ENCODE peak calls at places on chromosome 1, in four cellular contexts. K is psoas muscle, J is tibial artery, L is AG04450. A is an unnamed sample.

GRCh38 chr1:110505596-110505995 is 13.4 kb downstream of the KCNA10 start:
- DNase-seq in K (no peak), J (no peak), L (no peak), A (no peak)

GRCh38 chr1:193569696-193570269 is 383.4 kb upstream of the B3GALT2 start:
- DNase-seq in K (no peak), J (no peak), L (peak; percentile 54), A (peak; percentile 73)

GRCh38 chr1:64515427-64515826 is 45.5 kb downstream of the CACHD1 start:
- DNase-seq in K (peak; percentile 35), J (peak; percentile 81), L (peak; percentile 26), A (peak; percentile 88)

GRCh38 chr1:18640228-18641004 is 9.8 kb downstream of the PAX7 start:
- DNase-seq in K (no peak), J (no peak), L (no peak), A (no peak)

GRCh38 chr1:21175324-21175669 is 1.4 kb downstream of the EIF4G3 start:
- DNase-seq in K (no peak), J (peak; percentile 71), L (no peak), A (no peak)

GRCh38 chr1:247054992-247055415 is 23.6 kb downstream of the ZNF670 start:
- DNase-seq in K (no peak), J (no peak), L (no peak), A (peak; percentile 18)

GRCh38 chr1:204072951-204073836 is at the start of gene SOX13:
- DNase-seq in K (peak; percentile 85), J (peak; percentile 92), L (peak; percentile 61), A (peak; percentile 91)

GRCh38 chr1:183648042-183648441 is 5.1 kb downstream of the APOBEC4 start:
- DNase-seq in K (no peak), J (no peak), L (no peak), A (no peak)

GRCh38 chr1:184285401-184286087 is 101.3 kb upstream of the C1orf21 start:
- DNase-seq in K (no peak), J (no peak), L (no peak), A (no peak)

GRCh38 chr1:52423771-52424170 is 19.4 kb downstream of the PRPF38A start:
- DNase-seq in K (no peak), J (no peak), L (no peak), A (no peak)

GRCh38 chr1:63621698-63622097 is 28.5 kb downstream of the PGM1 start:
- DNase-seq in K (peak; percentile 25), J (peak; percentile 31), L (no peak), A (peak; percentile 32)

GRCh38 chr1:19185976-19186375 is 24.1 kb downstream of the UBR4 start:
- DNase-seq in K (no peak), J (no peak), L (no peak), A (no peak)

GRCh38 chr1:208381481-208381880 is 137.3 kb upstream of the PLXNA2 start:
- DNase-seq in K (no peak), J (no peak), L (no peak), A (no peak)

GRCh38 chr1:220748091-220748934 is at the start of gene MTARC2:
- DNase-seq in K (peak; percentile 82), J (peak; percentile 90), L (peak; percentile 8), A (peak; percentile 87)

GRCh38 chr1:16905856-16906702 is 10.3 kb downstream of the RNU1-2 start:
- DNase-seq in K (no peak), J (no peak), L (no peak), A (peak; percentile 43)

GRCh38 chr1:34715139-34715538 is 39.7 kb upstream of the GJB5 start:
- DNase-seq in K (no peak), J (no peak), L (no peak), A (no peak)

GRCh38 chr1:160795951-160796383 is at the start of gene LY9:
- DNase-seq in K (no peak), J (no peak), L (no peak), A (no peak)

GRCh38 chr1:230819976-230820375 is 48.3 kb downstream of the C1orf198 start:
- DNase-seq in K (no peak), J (no peak), L (no peak), A (no peak)

GRCh38 chr1:94110946-94111740 is 9.8 kb downstream of the ABCA4 start:
- DNase-seq in K (no peak), J (no peak), L (no peak), A (no peak)

GRCh38 chr1:201423655-201424610 is 2.4 kb upstream of the TNNI1 start:
- DNase-seq in K (no peak), J (no peak), L (no peak), A (no peak)

GRCh38 chr1:52337439-52337838 is 28.6 kb downstream of the CC2D1B start:
- DNase-seq in K (no peak), J (no peak), L (no peak), A (no peak)

GRCh38 chr1:47334765-47335435 is 1.3 kb downstream of the CMPK1 start:
- DNase-seq in K (no peak), J (no peak), L (no peak), A (no peak)

GRCh38 chr1:116104667-116105066 is 6.5 kb upstream of the MAB21L3 start:
- DNase-seq in K (no peak), J (no peak), L (no peak), A (no peak)

GRCh38 chr1:232767381-232768074 is 37.7 kb upstream of the MAP10 start:
- DNase-seq in K (peak; percentile 37), J (peak; percentile 63), L (peak; percentile 10), A (peak; percentile 67)

GRCh38 chr1:25926731-25927496 is 20.7 kb upstream of the STMN1 start:
- DNase-seq in K (no peak), J (no peak), L (no peak), A (no peak)

GRCh38 chr1:110200666-110201065 is 9.4 kb upstream of the KCNC4 start:
- DNase-seq in K (no peak), J (no peak), L (no peak), A (no peak)

GRCh38 chr1:198663996-198664789 is 25.4 kb downstream of the PTPRC start:
- DNase-seq in K (no peak), J (no peak), L (no peak), A (no peak)

GRCh38 chr1:50873458-50874187 is 86.4 kb downstream of the FAF1 start:
- DNase-seq in K (peak; percentile 35), J (peak; percentile 64), L (peak; percentile 18), A (peak; percentile 44)

GRCh38 chr1:111777301-111777700 is 21.6 kb downstream of the DDX20 start:
- DNase-seq in K (no peak), J (no peak), L (no peak), A (no peak)

GRCh38 chr1:111776861-111777260 is 21.2 kb downstream of the DDX20 start:
- DNase-seq in K (no peak), J (no peak), L (no peak), A (no peak)

GRCh38 chr1:111779546-111779945 is 23.8 kb downstream of the DDX20 start:
- DNase-seq in K (no peak), J (no peak), L (no peak), A (no peak)

GRCh38 chr1:111778066-111778465 is 22.4 kb downstream of the DDX20 start:
- DNase-seq in K (no peak), J (no peak), L (no peak), A (no peak)

DNA sequence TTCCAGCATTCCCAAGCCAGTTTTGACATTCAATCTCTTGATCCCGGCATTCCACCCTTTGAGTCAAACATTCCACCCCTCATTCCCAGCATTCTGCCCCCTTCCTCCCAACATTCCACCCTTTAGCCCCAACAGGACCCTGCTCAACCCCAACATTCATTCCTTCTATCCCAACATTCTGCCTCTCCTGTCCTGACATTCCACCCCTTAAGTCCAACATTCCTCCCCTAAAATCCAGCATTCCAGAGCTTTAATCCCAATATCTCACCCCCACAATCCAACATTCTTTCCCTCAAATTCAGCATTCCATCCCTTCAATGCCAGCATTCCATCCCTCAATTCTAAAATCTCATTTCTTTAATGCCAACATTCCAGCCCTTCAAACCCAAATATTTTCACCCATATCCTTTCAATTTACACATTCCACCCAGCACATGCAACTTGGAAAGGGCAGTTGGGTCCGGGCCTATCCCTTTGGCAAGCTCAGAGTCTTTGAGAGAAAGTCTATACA is 22.9 kb downstream of the DDX20 start:
- DNase-seq in K (no peak), J (no peak), L (no peak), A (no peak)
- H3K4me3 ChIP-seq in K (no peak overlapping the region), J (no peak overlapping the region), L (no peak overlapping the region), A (no peak overlapping the region)

DNA sequence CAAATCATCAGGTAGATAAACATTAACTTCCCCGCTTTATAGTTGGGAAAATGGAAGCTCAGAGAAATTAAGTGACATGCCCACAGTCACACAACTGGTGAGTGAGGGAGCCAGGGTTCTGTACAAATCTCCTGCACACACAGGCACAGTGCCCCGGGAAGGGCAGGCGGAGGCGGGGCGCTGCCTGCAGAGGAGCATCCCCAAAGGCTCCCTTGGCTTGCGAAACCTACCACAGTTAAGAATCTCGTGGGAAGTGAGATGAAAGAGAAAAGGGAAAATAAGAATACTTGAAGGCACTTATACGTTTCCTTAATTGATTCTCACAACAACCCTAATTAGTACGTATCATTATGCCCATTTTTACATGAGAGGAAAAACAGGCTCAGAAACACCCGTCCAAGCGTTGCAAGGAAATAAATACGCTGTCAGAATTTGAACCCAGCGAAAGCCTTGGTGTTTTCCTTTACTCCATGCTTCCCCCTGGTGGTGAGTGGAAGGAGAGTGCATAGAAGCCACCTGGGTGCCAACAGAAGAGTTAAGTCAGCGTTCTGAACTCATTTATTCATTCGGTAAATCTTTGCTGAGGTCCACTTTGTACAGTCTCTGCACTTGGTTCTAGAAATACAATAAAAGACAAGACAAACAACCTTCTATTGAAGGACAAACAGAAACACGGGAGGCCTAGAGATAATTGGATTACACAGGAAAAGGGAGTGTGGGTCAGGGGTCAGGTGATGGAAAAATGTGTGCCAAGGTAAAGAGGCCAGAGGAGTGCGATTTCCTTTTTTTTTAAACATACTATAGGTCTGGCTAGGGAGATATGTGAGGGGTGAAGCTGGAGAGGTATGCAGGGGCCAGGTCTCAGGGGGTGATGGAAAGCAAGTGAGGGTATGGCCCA is 28.4 kb downstream of the ACP6 start:
- DNase-seq in K (no peak), J (peak; percentile 47), L (no peak), A (peak; percentile 24)
- H3K4me3 ChIP-seq in K (no peak overlapping the region), J (no peak overlapping the region), L (no peak overlapping the region), A (no peak overlapping the region)

GRCh38 chr1:3172431-3173112 is 103.6 kb downstream of the PRDM16 start:
- DNase-seq in K (no peak), J (no peak), L (no peak), A (no peak)

GRCh38 chr1:3175486-3175885 is 106.5 kb downstream of the PRDM16 start:
- DNase-seq in K (no peak), J (no peak), L (no peak), A (no peak)

GRCh38 chr1:3173113-3173745 is 104.2 kb downstream of the PRDM16 start:
- DNase-seq in K (no peak), J (no peak), L (no peak), A (no peak)

GRCh38 chr1:3176028-3176427 is 107.0 kb downstream of the PRDM16 start:
- DNase-seq in K (no peak), J (no peak), L (no peak), A (no peak)

GRCh38 chr1:3174487-3175247 is 105.7 kb downstream of the PRDM16 start:
- DNase-seq in K (peak; percentile 35), J (peak; percentile 87), L (no peak), A (no peak)
- H3K4me3 ChIP-seq in K (peak overlapping the region; percentile 13), J (peak overlapping the region; percentile 40), L (no peak overlapping the region), A (no peak overlapping the region)

GRCh38 chr1:79010589-79010988 is 4.1 kb upstream of the ADGRL4 start:
- DNase-seq in K (no peak), J (no peak), L (no peak), A (no peak)

GRCh38 chr1:79004916-79005315 is 1.6 kb downstream of the ADGRL4 start:
- DNase-seq in K (no peak), J (no peak), L (no peak), A (peak; percentile 15)

GRCh38 chr1:79012500-79012899 is 6.0 kb upstream of the ADGRL4 start:
- DNase-seq in K (no peak), J (no peak), L (no peak), A (no peak)

GRCh38 chr1:79005945-79006344 is 585 bp downstream of the ADGRL4 start:
- DNase-seq in K (no peak), J (no peak), L (no peak), A (peak; percentile 21)

GRCh38 chr1:79006564-79006963 is at the start of gene ADGRL4:
- DNase-seq in K (peak; percentile 36), J (peak; percentile 29), L (peak; percentile 7), A (peak; percentile 63)
- H3K4me3 ChIP-seq in K (peak within 1 kb of the TSS; percentile 58), J (peak within 1 kb of the TSS; percentile 12), L (peak within 1 kb of the TSS; percentile 67), A (peak within 1 kb of the TSS; percentile 47)

A was measured in foreskin fibroblast.